ENCODE peak calls at places on chromosomes 6 and 20, in five cellular contexts. I is HCT116, Z is MM.1S, A is hepatocyte, T is GM23248. H is an unnamed sample.

GRCh38 chr20:18225652-18226051 is 62.7 kb upstream of the ZNF133 start:
- DNase-seq in A (no peak), Z (no peak), I (no peak), T (peak), H (no peak)

GRCh38 chr20:1183153-1183552 is 1.6 kb downstream of the TMEM74B start:
- DNase-seq in Z (no peak), I (no peak), A (no peak), T (no peak), H (no peak)

GRCh38 chr6:105692630-105693212 is 289.8 kb upstream of the PREP start:
- DNase-seq in A (no peak), I (no peak), Z (no peak), T (no peak), H (no peak)

GRCh38 chr6:89082439-89082838 is 1.9 kb downstream of the PNRC1 start:
- DNase-seq in I (no peak), Z (peak), A (peak), T (peak), H (peak)

GRCh38 chr6:111573892-111574800 is 31.5 kb downstream of the TRAF3IP2 start:
- DNase-seq in Z (no peak), T (peak), I (no peak), A (no peak), H (no peak)

GRCh38 chr6:89071036-89071435 is 9.5 kb upstream of the PNRC1 start:
- DNase-seq in I (no peak), Z (no peak), A (peak), T (no peak), H (no peak)

GRCh38 chr6:4059115-4059777 is 19.7 kb downstream of the FAM217A start:
- DNase-seq in Z (no peak), I (no peak), A (peak), T (peak), H (no peak)

GRCh38 chr6:111781055-111781708 is 92.1 kb downstream of the FYN start:
- DNase-seq in I (no peak), Z (no peak), A (peak), T (peak), H (no peak)

GRCh38 chr6:121780325-121781313 is 345.2 kb downstream of the GJA1 start:
- DNase-seq in I (peak), T (peak), Z (no peak), A (peak), H (no peak)

GRCh38 chr20:13274311-13274965 is 53.4 kb downstream of the ISM1 start:
- DNase-seq in A (peak), T (no peak), I (no peak), Z (no peak), H (peak)

GRCh38 chr20:3235661-3236324 is 3.2 kb downstream of the SLC4A11 start:
- DNase-seq in A (no peak), I (no peak), T (peak), Z (no peak), H (no peak)

GRCh38 chr6:143149771-143150170 is 89.1 kb downstream of the AIG1 start:
- DNase-seq in Z (no peak), T (peak), A (no peak), I (no peak), H (no peak)

GRCh38 chr6:148720371-148720770 is 26.5 kb upstream of the UST start:
- DNase-seq in A (peak), I (no peak), Z (no peak), T (peak), H (no peak)

GRCh38 chr20:58721951-58722371 is 29.4 kb downstream of the NPEPL1 start:
- DNase-seq in T (no peak), I (no peak), A (no peak), Z (no peak), H (no peak)

GRCh38 chr20:48455606-48456360 is 372.0 kb downstream of the PREX1 start:
- DNase-seq in Z (no peak), I (no peak), T (no peak), A (no peak), H (no peak)

GRCh38 chr6:137849076-137849708 is 17.9 kb upstream of the TNFAIP3 start:
- DNase-seq in T (no peak), I (no peak), Z (no peak), A (no peak), H (no peak)

GRCh38 chr6:34178361-34179105 is 32.6 kb upstream of the GRM4 start:
- DNase-seq in Z (no peak), I (no peak), A (no peak), T (no peak), H (no peak)

GRCh38 chr20:58039569-58040092 is 188.8 kb downstream of the ANKRD60 start:
- DNase-seq in T (no peak), Z (no peak), A (no peak), I (no peak), H (no peak)

GRCh38 chr6:81126150-81126549 is 626.3 kb downstream of the TENT5A start:
- DNase-seq in T (peak), I (no peak), Z (no peak), A (no peak), H (no peak)

GRCh38 chr6:37451411-37452273 is 18.6 kb downstream of the CMTR1 start:
- DNase-seq in T (peak), Z (no peak), A (no peak), I (no peak), H (no peak)

GRCh38 chr20:24379116-24379927 is 90.1 kb upstream of the SYNDIG1 start:
- DNase-seq in T (peak), Z (no peak), A (no peak), I (no peak), H (no peak)

GRCh38 chr20:47540443-47541354 is 39.0 kb downstream of the NCOA3 start:
- DNase-seq in Z (no peak), A (peak), I (peak), T (peak), H (no peak)

GRCh38 chr6:43579171-43579570 is 3.2 kb downstream of the POLH start:
- DNase-seq in Z (no peak), T (peak), I (no peak), A (no peak), H (no peak)

GRCh38 chr6:148169701-148170100 is 172.9 kb upstream of the SASH1 start:
- DNase-seq in A (no peak), I (no peak), T (no peak), Z (no peak), H (no peak)

GRCh38 chr6:142878407-142878806 is 66.6 kb downstream of the HIVEP2 start:
- DNase-seq in T (peak), A (no peak), Z (no peak), I (no peak), H (no peak)

GRCh38 chr20:58420798-58421496 is 31.9 kb downstream of the VAPB start:
- DNase-seq in A (no peak), Z (no peak), T (peak), I (peak), H (no peak)

GRCh38 chr6:48233063-48233462 is 122.1 kb upstream of the PTCHD4 start:
- DNase-seq in I (no peak), A (no peak), Z (no peak), T (no peak), H (no peak)

GRCh38 chr6:8837343-8837742 is 402.0 kb upstream of the SLC35B3 start:
- DNase-seq in T (no peak), A (no peak), I (no peak), Z (no peak), H (no peak)

GRCh38 chr6:7532232-7532631 is 9.2 kb upstream of the DSP start:
- DNase-seq in I (no peak), A (peak), T (no peak), Z (no peak), H (peak)

GRCh38 chr20:38842558-38842981 is 37.1 kb downstream of the PPP1R16B start:
- DNase-seq in I (no peak), Z (peak), A (no peak), T (no peak), H (peak)

DNA sequence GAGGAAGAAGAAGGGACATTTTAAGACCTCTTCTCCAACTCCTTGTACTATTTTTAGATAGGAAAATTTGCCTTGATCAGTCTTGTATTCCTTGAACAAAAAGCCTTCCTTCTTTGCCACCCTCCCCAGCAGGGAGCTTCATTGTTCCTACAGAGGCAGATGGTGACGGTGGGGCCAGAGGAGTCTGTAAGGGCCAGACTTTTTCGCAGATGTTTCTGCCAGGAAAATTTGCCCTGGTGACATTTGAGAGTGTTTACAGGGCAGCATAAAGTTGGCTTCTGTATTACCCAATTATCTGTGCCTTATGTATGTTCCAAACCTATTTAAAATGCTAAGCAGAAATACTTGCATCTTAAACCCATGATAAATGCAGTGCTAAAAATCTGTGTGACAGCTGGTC is 31.5 kb upstream of the MAP3K4 start:
- DNase-seq in A (no peak), Z (no peak), T (no peak), I (no peak), H (no peak)
- H2AFZ ChIP-seq in A (no peak), Z (no peak), T (no peak), I (no peak), H (peak)

DNA sequence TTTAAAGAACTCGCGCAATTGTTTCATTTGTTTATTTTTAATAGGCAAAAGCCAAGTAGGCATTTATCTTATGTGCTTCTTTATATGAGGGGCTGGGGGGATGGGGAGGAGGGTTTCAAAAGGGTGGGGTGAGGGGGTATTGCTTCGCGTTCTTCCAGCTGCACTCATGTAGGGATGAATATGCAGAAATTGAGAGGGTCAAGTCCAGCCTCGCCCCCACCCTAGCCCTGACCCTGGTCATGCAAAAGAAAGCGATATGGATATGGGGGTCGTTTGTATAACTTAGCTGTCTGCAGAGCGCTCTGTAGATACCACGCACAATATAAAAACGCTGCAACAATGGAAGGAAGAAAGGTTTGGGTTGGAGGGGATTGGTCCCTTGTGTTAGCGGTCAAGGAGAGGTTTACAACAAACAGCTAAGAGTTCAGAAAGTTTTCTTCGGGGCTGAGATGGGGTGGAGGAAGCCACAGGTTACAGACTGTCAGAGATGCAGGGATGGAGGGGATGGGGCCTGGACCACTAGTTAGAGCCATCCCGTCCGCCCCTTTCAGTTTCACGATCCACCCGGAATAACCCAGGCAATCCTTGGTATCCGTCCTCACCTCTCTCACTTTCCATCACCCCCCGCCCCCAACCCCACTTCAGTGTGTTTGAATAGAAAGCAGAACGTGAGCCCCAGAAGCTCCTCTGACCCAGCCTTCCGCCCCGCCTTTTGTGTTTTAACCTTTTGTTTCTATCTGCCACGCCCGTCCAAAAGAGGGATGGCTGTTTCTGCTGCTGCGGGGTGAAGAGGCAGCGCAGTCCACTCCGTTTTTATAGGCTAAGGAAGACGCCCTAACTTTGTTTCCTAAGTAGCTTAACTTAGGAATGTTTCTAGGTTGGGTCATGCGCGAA is 73.5 kb downstream of the SOX4 start:
- DNase-seq in T (no peak), A (peak), I (no peak), Z (no peak), H (peak)
- TF ChIP-seq EZH2 in T (peak), A (no peak), I (no peak), Z (no peak), H (no peak)

GRCh38 chr6:41040101-41040910 is 1.3 kb upstream of the UNC5CL start:
- DNase-seq in Z (no peak), A (peak), T (peak), I (no peak), H (no peak)
- TF ChIP-seq EZH2phosphoT487 in Z (no peak), A (no peak), T (no peak), I (no peak), H (no peak)

GRCh38 chr20:63227260-63227659 is 8.4 kb upstream of the BIRC7 start:
- DNase-seq in Z (no peak), T (no peak), I (no peak), A (no peak), H (no peak)

GRCh38 chr20:63230800-63231268 is 4.9 kb upstream of the BIRC7 start:
- DNase-seq in T (peak), I (no peak), Z (peak), A (peak), H (peak)

GRCh38 chr20:63226020-63226943 is 9.4 kb upstream of the BIRC7 start:
- DNase-seq in Z (no peak), I (no peak), A (no peak), T (no peak), H (no peak)

GRCh38 chr20:63232235-63233060 is 3.3 kb upstream of the BIRC7 start:
- DNase-seq in T (peak), I (peak), A (peak), Z (no peak), H (no peak)

GRCh38 chr20:63228786-63229185 is 6.9 kb upstream of the BIRC7 start:
- DNase-seq in I (no peak), Z (no peak), T (no peak), A (no peak), H (peak)
- H2AFZ ChIP-seq in I (no peak), Z (no peak), T (no peak), A (no peak), H (peak)

DNA sequence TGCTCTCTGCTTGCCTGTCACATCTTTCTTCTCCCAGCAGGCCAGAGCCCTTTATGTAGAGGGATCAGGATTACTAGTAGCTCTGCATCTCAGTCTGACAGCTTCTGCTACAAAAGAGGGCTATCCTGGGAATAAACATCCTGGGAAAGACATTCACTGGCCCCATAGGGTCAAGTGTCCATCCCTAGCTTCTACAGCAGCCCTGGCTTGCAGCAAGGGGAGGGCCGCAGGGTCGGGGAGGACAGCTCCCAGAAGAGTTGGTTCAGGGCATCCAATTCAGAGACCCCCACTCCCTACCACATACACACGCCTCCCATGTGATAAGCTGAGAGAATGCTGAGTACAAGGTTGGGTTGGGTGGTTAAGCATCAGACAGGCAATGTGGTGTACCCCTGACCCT is 154.1 kb upstream of the PDE10A start:
- DNase-seq in T (no peak), A (no peak), I (no peak), Z (no peak), H (no peak)
- TF ChIP-seq EZH2 in T (no peak), A (no peak), I (no peak), Z (no peak), H (no peak)